ENCODE peak calls at places on chromosomes 7 and 10, in ten cellular contexts. One of them, this sample, is unnamed.

GRCh38 chr10:63548860-63549259 is 27.7 kb downstream of the REEP3 start:
- DNase-seq in SJSA1: no peak
- DNase-seq in heart left ventricle: no peak
- DNase-seq in lower lobe of right lung: no peak
- DNase-seq in OCI-LY7: no peak
- DNase-seq in CD8-positive, alpha-beta memory T cell: no peak
- DNase-seq in heart right ventricle: no peak
- DNase-seq in Peyer's patch: no peak
- DNase-seq in brain microvascular endothelial cell: no peak
- DNase-seq in fibroblast of lung: no peak
- DNase-seq in this sample: no peak

GRCh38 chr7:25807212-25807611 is 344.8 kb upstream of the NFE2L3 start:
- DNase-seq in CD8-positive, alpha-beta memory T cell: no peak
- DNase-seq in OCI-LY7: no peak
- DNase-seq in Peyer's patch: no peak
- DNase-seq in heart right ventricle: no peak
- DNase-seq in SJSA1: no peak
- DNase-seq in lower lobe of right lung: no peak
- DNase-seq in brain microvascular endothelial cell: no peak
- DNase-seq in heart left ventricle: no peak
- DNase-seq in fibroblast of lung: no peak
- DNase-seq in this sample: no peak

GRCh38 chr10:52400564-52400963 is 86.5 kb downstream of the DKK1 start:
- DNase-seq in brain microvascular endothelial cell: peak
- DNase-seq in heart left ventricle: no peak
- DNase-seq in heart right ventricle: no peak
- DNase-seq in OCI-LY7: no peak
- DNase-seq in fibroblast of lung: peak
- DNase-seq in CD8-positive, alpha-beta memory T cell: no peak
- DNase-seq in lower lobe of right lung: no peak
- DNase-seq in SJSA1: no peak
- DNase-seq in Peyer's patch: no peak
- DNase-seq in this sample: no peak

GRCh38 chr10:30422981-30423654 is 10.9 kb upstream of the MAP3K8 start:
- DNase-seq in heart left ventricle: no peak
- DNase-seq in brain microvascular endothelial cell: peak
- DNase-seq in SJSA1: peak
- DNase-seq in lower lobe of right lung: peak
- DNase-seq in heart right ventricle: no peak
- DNase-seq in fibroblast of lung: peak
- DNase-seq in CD8-positive, alpha-beta memory T cell: no peak
- DNase-seq in Peyer's patch: peak
- DNase-seq in OCI-LY7: peak
- DNase-seq in this sample: no peak

GRCh38 chr10:129963831-129964501 is at the start of gene EBF3:
- DNase-seq in CD8-positive, alpha-beta memory T cell: peak
- DNase-seq in Peyer's patch: peak
- DNase-seq in OCI-LY7: no peak
- DNase-seq in heart right ventricle: peak
- DNase-seq in brain microvascular endothelial cell: peak
- DNase-seq in heart left ventricle: peak
- DNase-seq in lower lobe of right lung: peak
- DNase-seq in fibroblast of lung: no peak
- DNase-seq in SJSA1: peak
- DNase-seq in this sample: no peak

GRCh38 chr7:141322355-141322754 is 228.9 kb upstream of the AGK start:
- DNase-seq in heart right ventricle: no peak
- DNase-seq in SJSA1: no peak
- DNase-seq in lower lobe of right lung: no peak
- DNase-seq in OCI-LY7: no peak
- DNase-seq in fibroblast of lung: no peak
- DNase-seq in heart left ventricle: no peak
- DNase-seq in brain microvascular endothelial cell: no peak
- DNase-seq in CD8-positive, alpha-beta memory T cell: no peak
- DNase-seq in Peyer's patch: no peak
- DNase-seq in this sample: no peak

GRCh38 chr7:125602441-125602840 is 672.8 kb upstream of the POT1 start:
- DNase-seq in OCI-LY7: no peak
- DNase-seq in heart right ventricle: no peak
- DNase-seq in fibroblast of lung: no peak
- DNase-seq in SJSA1: no peak
- DNase-seq in Peyer's patch: no peak
- DNase-seq in brain microvascular endothelial cell: no peak
- DNase-seq in lower lobe of right lung: no peak
- DNase-seq in heart left ventricle: no peak
- DNase-seq in CD8-positive, alpha-beta memory T cell: no peak
- DNase-seq in this sample: no peak

GRCh38 chr7:151233111-151233701 is 923 bp downstream of the CHPF2 start:
- DNase-seq in heart right ventricle: no peak
- DNase-seq in fibroblast of lung: peak
- DNase-seq in OCI-LY7: peak
- DNase-seq in heart left ventricle: peak
- DNase-seq in Peyer's patch: no peak
- DNase-seq in brain microvascular endothelial cell: peak
- DNase-seq in CD8-positive, alpha-beta memory T cell: peak
- DNase-seq in SJSA1: peak
- DNase-seq in lower lobe of right lung: no peak
- DNase-seq in this sample: peak

GRCh38 chr10:71161429-71161828 is 50.9 kb upstream of the UNC5B start:
- DNase-seq in heart right ventricle: no peak
- DNase-seq in CD8-positive, alpha-beta memory T cell: no peak
- DNase-seq in brain microvascular endothelial cell: peak
- DNase-seq in SJSA1: no peak
- DNase-seq in fibroblast of lung: no peak
- DNase-seq in heart left ventricle: no peak
- DNase-seq in OCI-LY7: peak
- DNase-seq in lower lobe of right lung: no peak
- DNase-seq in Peyer's patch: no peak
- DNase-seq in this sample: no peak

GRCh38 chr10:118870467-118871243 is 115.9 kb upstream of the CACUL1 start:
- DNase-seq in Peyer's patch: no peak
- DNase-seq in heart right ventricle: no peak
- DNase-seq in CD8-positive, alpha-beta memory T cell: no peak
- DNase-seq in fibroblast of lung: peak
- DNase-seq in OCI-LY7: no peak
- DNase-seq in SJSA1: peak
- DNase-seq in lower lobe of right lung: no peak
- DNase-seq in heart left ventricle: peak
- DNase-seq in brain microvascular endothelial cell: peak
- DNase-seq in this sample: peak

DNA sequence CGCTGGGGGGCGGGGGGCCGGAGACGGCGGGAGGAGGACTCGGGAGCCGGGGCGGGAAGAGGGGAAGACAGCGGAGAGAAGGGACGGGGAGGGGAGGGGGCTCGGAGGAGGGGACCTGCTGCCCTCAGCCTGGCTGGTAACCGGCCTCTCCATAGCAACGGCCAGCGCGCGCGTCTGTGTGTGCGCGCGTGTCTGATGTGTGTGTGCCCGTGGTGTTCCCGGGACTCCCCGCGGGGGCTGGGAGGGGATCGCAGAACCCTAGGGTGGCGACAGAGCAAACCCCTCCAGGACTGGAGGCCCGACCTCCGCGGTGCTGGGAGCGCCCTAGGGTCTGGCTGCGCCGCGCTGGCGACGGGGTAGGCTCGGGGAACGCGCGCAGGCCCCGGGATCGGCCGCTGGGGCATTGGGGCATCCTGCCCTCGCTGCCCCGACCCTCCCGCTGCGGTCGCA is 356.3 kb downstream of the DNAJB6 start:
- DNase-seq in CD8-positive, alpha-beta memory T cell: no peak
- DNase-seq in OCI-LY7: no peak
- DNase-seq in SJSA1: no peak
- DNase-seq in Peyer's patch: peak
- DNase-seq in fibroblast of lung: no peak
- DNase-seq in heart right ventricle: no peak
- DNase-seq in lower lobe of right lung: no peak
- DNase-seq in brain microvascular endothelial cell: no peak
- DNase-seq in heart left ventricle: peak
- DNase-seq in this sample: no peak
- H3K4me3 ChIP-seq in CD8-positive, alpha-beta memory T cell: no peak
- H3K4me3 ChIP-seq in OCI-LY7: no peak
- H3K4me3 ChIP-seq in SJSA1: no peak
- H3K4me3 ChIP-seq in Peyer's patch: no peak
- H3K4me3 ChIP-seq in fibroblast of lung: no peak
- H3K4me3 ChIP-seq in heart right ventricle: no peak
- H3K4me3 ChIP-seq in lower lobe of right lung: no peak
- H3K4me3 ChIP-seq in brain microvascular endothelial cell: no peak
- H3K4me3 ChIP-seq in heart left ventricle: peak
- H3K4me3 ChIP-seq in this sample: no peak

GRCh38 chr10:89535185-89536012 is at the start of gene SLC16A12:
- DNase-seq in lower lobe of right lung: peak
- DNase-seq in heart right ventricle: peak
- DNase-seq in OCI-LY7: no peak
- DNase-seq in Peyer's patch: no peak
- DNase-seq in CD8-positive, alpha-beta memory T cell: no peak
- DNase-seq in brain microvascular endothelial cell: no peak
- DNase-seq in SJSA1: no peak
- DNase-seq in heart left ventricle: peak
- DNase-seq in fibroblast of lung: peak
- DNase-seq in this sample: no peak

GRCh38 chr10:89534826-89535166 is 598 bp downstream of the SLC16A12 start:
- DNase-seq in brain microvascular endothelial cell: no peak
- DNase-seq in SJSA1: no peak
- DNase-seq in heart left ventricle: no peak
- DNase-seq in OCI-LY7: no peak
- DNase-seq in CD8-positive, alpha-beta memory T cell: no peak
- DNase-seq in Peyer's patch: no peak
- DNase-seq in heart right ventricle: no peak
- DNase-seq in fibroblast of lung: no peak
- DNase-seq in lower lobe of right lung: no peak
- DNase-seq in this sample: no peak

GRCh38 chr10:89532476-89532875 is 2.9 kb downstream of the SLC16A12 start:
- DNase-seq in fibroblast of lung: no peak
- DNase-seq in brain microvascular endothelial cell: no peak
- DNase-seq in CD8-positive, alpha-beta memory T cell: no peak
- DNase-seq in Peyer's patch: no peak
- DNase-seq in heart left ventricle: no peak
- DNase-seq in lower lobe of right lung: no peak
- DNase-seq in heart right ventricle: no peak
- DNase-seq in SJSA1: no peak
- DNase-seq in OCI-LY7: no peak
- DNase-seq in this sample: no peak

GRCh38 chr10:89537361-89537760 is 2.0 kb upstream of the SLC16A12 start:
- DNase-seq in heart left ventricle: no peak
- DNase-seq in OCI-LY7: no peak
- DNase-seq in CD8-positive, alpha-beta memory T cell: no peak
- DNase-seq in Peyer's patch: no peak
- DNase-seq in SJSA1: no peak
- DNase-seq in heart right ventricle: no peak
- DNase-seq in brain microvascular endothelial cell: no peak
- DNase-seq in fibroblast of lung: no peak
- DNase-seq in lower lobe of right lung: no peak
- DNase-seq in this sample: no peak

GRCh38 chr10:89536013-89536354 is 590 bp upstream of the SLC16A12 start:
- DNase-seq in OCI-LY7: no peak
- DNase-seq in heart right ventricle: no peak
- DNase-seq in Peyer's patch: no peak
- DNase-seq in SJSA1: no peak
- DNase-seq in CD8-positive, alpha-beta memory T cell: no peak
- DNase-seq in brain microvascular endothelial cell: no peak
- DNase-seq in fibroblast of lung: no peak
- DNase-seq in heart left ventricle: no peak
- DNase-seq in lower lobe of right lung: no peak
- DNase-seq in this sample: no peak
- H3K4me3 ChIP-seq in OCI-LY7: no peak
- H3K4me3 ChIP-seq in heart right ventricle: peak
- H3K4me3 ChIP-seq in Peyer's patch: no peak
- H3K4me3 ChIP-seq in SJSA1: no peak
- H3K4me3 ChIP-seq in CD8-positive, alpha-beta memory T cell: no peak
- H3K4me3 ChIP-seq in brain microvascular endothelial cell: peak
- H3K4me3 ChIP-seq in fibroblast of lung: peak
- H3K4me3 ChIP-seq in heart left ventricle: peak
- H3K4me3 ChIP-seq in lower lobe of right lung: peak
- H3K4me3 ChIP-seq in this sample: peak

DNA sequence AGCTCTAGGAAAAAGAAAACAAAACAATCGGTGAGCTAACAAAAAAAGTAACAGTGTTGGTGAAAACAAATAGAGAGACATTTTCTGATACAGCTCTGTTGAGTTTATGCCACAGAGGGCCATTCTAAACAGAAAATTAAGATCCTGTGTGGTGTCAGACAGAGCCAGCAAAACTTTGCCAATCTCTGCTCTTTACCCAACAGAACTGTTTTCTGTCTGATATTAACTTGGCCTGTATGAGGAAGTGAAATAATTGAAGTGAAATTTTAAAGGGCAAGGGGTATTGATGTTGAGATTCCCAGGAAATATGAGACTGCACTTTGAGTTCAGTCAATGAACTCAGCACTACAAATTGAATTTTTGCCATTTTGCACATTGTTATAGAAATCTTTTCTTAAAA is 101.0 kb downstream of the AOAH start:
- DNase-seq in CD8-positive, alpha-beta memory T cell: no peak
- DNase-seq in OCI-LY7: no peak
- DNase-seq in brain microvascular endothelial cell: no peak
- DNase-seq in lower lobe of right lung: no peak
- DNase-seq in heart right ventricle: no peak
- DNase-seq in heart left ventricle: no peak
- DNase-seq in SJSA1: no peak
- DNase-seq in Peyer's patch: no peak
- DNase-seq in fibroblast of lung: no peak
- DNase-seq in this sample: no peak
- H3K4me3 ChIP-seq in CD8-positive, alpha-beta memory T cell: no peak
- H3K4me3 ChIP-seq in OCI-LY7: no peak
- H3K4me3 ChIP-seq in brain microvascular endothelial cell: no peak
- H3K4me3 ChIP-seq in lower lobe of right lung: no peak
- H3K4me3 ChIP-seq in heart right ventricle: no peak
- H3K4me3 ChIP-seq in heart left ventricle: no peak
- H3K4me3 ChIP-seq in SJSA1: no peak
- H3K4me3 ChIP-seq in Peyer's patch: no peak
- H3K4me3 ChIP-seq in fibroblast of lung: no peak
- H3K4me3 ChIP-seq in this sample: no peak

DNA sequence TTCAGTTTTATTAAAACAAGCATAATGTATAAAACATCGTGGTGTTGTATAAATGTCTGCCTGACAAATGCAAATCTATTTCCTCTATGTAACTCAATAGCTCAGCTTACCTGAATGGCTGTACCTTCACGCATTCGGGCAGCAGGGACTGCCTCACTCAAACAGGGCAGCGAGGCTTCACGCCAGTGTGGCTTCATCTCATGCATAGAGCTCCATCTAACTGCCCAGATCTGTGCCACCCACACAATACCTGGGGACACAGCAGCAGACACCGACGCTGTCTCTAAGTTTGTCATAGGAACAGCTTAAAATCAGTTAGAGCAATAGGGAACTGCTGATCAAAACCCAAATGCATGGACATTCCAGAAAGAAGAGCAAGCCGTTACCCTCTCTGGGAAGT is 182.8 kb upstream of the ANKRD30A start:
- DNase-seq in fibroblast of lung: no peak
- DNase-seq in CD8-positive, alpha-beta memory T cell: no peak
- DNase-seq in OCI-LY7: no peak
- DNase-seq in heart right ventricle: no peak
- DNase-seq in heart left ventricle: no peak
- DNase-seq in SJSA1: no peak
- DNase-seq in brain microvascular endothelial cell: no peak
- DNase-seq in lower lobe of right lung: no peak
- DNase-seq in Peyer's patch: no peak
- DNase-seq in this sample: no peak
- H3K4me3 ChIP-seq in fibroblast of lung: no peak
- H3K4me3 ChIP-seq in CD8-positive, alpha-beta memory T cell: no peak
- H3K4me3 ChIP-seq in OCI-LY7: no peak
- H3K4me3 ChIP-seq in heart right ventricle: no peak
- H3K4me3 ChIP-seq in heart left ventricle: no peak
- H3K4me3 ChIP-seq in SJSA1: no peak
- H3K4me3 ChIP-seq in brain microvascular endothelial cell: no peak
- H3K4me3 ChIP-seq in lower lobe of right lung: no peak
- H3K4me3 ChIP-seq in Peyer's patch: no peak
- H3K4me3 ChIP-seq in this sample: no peak

This sample was measured in HFF-Myc.